ENCODE peak calls at places on chromosomes 13 and 19, in six cellular contexts. X, P, C, K, V and L are unnamed samples.

GRCh38 chr19:16371540-16371986 is 46.9 kb downstream of the KLF2 start:
- DNase-seq in C (no peak), V (peak), P (no peak), X (no peak), K (peak), L (no peak)

GRCh38 chr19:2962018-2962670 is 15.2 kb upstream of the TLE6 start:
- DNase-seq in V (peak), P (peak), K (peak), C (peak), X (peak), L (peak)

GRCh38 chr19:15374796-15375440 is 4.7 kb downstream of the AKAP8 start:
- DNase-seq in V (no peak), P (no peak), K (no peak), C (no peak), X (no peak), L (no peak)

GRCh38 chr13:98239156-98240076 is 62.3 kb upstream of the RNF113B start:
- DNase-seq in P (no peak), C (no peak), V (no peak), X (no peak), K (no peak), L (peak)

GRCh38 chr19:31058676-31059075 is 290.6 kb downstream of the TSHZ3 start:
- DNase-seq in X (no peak), C (no peak), V (no peak), K (no peak), P (no peak), L (no peak)

GRCh38 chr19:44741258-44741731 is 7.2 kb upstream of the BCL3 start:
- DNase-seq in V (no peak), X (no peak), C (peak), P (peak), K (no peak), L (no peak)

GRCh38 chr19:18170714-18171255 is 2.8 kb upstream of the IFI30 start:
- DNase-seq in X (no peak), V (no peak), P (no peak), K (peak), C (no peak), L (no peak)

GRCh38 chr13:111480976-111481375 is 160.5 kb downstream of the TEX29 start:
- DNase-seq in V (no peak), K (no peak), C (no peak), X (no peak), P (no peak), L (no peak)

GRCh38 chr13:28185256-28185655 is 46.9 kb downstream of the PAN3 start:
- DNase-seq in K (no peak), P (no peak), X (no peak), C (no peak), V (no peak), L (no peak)

GRCh38 chr19:29111581-29111980 is 101.4 kb downstream of the UQCRFS1 start:
- DNase-seq in P (no peak), C (no peak), K (no peak), V (no peak), X (no peak), L (no peak)

GRCh38 chr19:2261438-2262172 is 5.4 kb upstream of the JSRP1 start:
- DNase-seq in C (peak), K (no peak), V (peak), P (peak), X (no peak), L (no peak)

GRCh38 chr13:99953138-99953755 is 18.3 kb downstream of the ZIC5 start:
- DNase-seq in X (no peak), C (no peak), P (no peak), V (no peak), K (no peak), L (no peak)

GRCh38 chr13:46211116-46211515 is 612 bp upstream of the LRRC63 start:
- DNase-seq in C (no peak), X (no peak), P (peak), K (no peak), V (peak), L (no peak)

GRCh38 chr13:30194906-30195305 is 112.4 kb downstream of the KATNAL1 start:
- DNase-seq in P (no peak), V (no peak), K (no peak), C (no peak), X (no peak), L (no peak)

GRCh38 chr13:39036212-39036611 is 1.7 kb downstream of the PROSER1 start:
- DNase-seq in K (no peak), V (no peak), C (no peak), X (peak), P (no peak), L (no peak)

GRCh38 chr13:98099627-98100026 is 43.3 kb upstream of the FARP1 start:
- DNase-seq in C (no peak), X (no peak), K (no peak), P (no peak), V (no peak), L (no peak)

GRCh38 chr19:38736413-38737280 is 7.6 kb downstream of the CAPN12 start:
- DNase-seq in K (peak), P (peak), X (no peak), V (peak), C (peak), L (peak)

GRCh38 chr19:2523630-2524311 is 47.8 kb downstream of the GADD45B start:
- DNase-seq in X (peak), P (peak), C (no peak), V (no peak), K (no peak), L (no peak)

GRCh38 chr13:35978607-35979316 is 152.4 kb downstream of the DCLK1 start:
- DNase-seq in X (peak), P (peak), K (no peak), V (peak), C (peak), L (peak)

GRCh38 chr19:3849092-3849491 is 19.7 kb downstream of the ZFR2 start:
- DNase-seq in C (peak), X (no peak), P (no peak), V (peak), K (no peak), L (no peak)

DNA sequence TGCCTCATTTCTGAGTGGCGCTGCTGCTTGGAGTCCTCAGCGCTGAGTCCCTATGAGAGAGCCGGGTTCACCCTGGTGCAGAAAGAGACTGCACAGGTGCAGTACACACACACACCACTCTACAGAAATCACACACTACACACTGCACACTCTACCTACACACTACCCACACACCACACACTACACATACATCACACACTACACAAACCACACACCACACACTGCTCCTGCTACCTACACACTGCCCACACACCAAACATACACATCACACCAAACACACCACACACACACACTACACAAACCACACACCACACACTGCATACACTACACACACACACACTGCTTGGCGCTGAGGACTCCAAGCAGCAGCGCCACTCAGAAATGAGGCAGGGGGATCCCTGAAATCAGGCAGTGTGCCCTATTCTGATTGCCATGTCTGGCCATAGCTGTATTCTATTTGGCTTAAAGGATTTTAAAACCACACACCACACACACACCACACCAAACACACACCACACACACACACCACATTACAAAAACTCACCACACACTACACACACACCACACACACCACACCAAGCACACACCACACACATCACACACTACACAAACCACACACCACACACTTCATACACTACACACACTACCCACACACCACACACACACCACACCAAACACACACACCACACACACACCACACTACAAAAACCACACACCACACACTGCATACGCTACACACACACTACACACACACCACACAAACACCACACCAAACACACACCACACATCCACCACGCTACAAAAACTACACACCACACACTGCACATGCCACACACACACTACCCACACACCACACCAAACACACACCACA is 4.9 kb downstream of the MAG start:
- DNase-seq in X (no peak), V (no peak), C (no peak), P (peak), K (no peak), L (no peak)
- TF ChIP-seq CEBPB in X (no peak), V (no peak), C (no peak), P (no peak), K (no peak), L (no peak)

GRCh38 chr13:21852043-21852442 is 181.2 kb downstream of the FGF9 start:
- DNase-seq in P (no peak), X (peak), C (no peak), V (no peak), K (no peak), L (no peak)
- TF ChIP-seq CEBPB in P (no peak), X (no peak), C (no peak), V (no peak), K (no peak), L (no peak)

GRCh38 chr13:45073809-45074208 is 46.5 kb upstream of the GTF2F2 start:
- DNase-seq in C (peak), X (no peak), V (no peak), P (peak), K (no peak), L (peak)

GRCh38 chr13:45063261-45063870 is 56.9 kb upstream of the GTF2F2 start:
- DNase-seq in P (no peak), K (no peak), C (no peak), V (no peak), X (peak), L (no peak)

GRCh38 chr13:45068036-45069001 is 52.0 kb upstream of the GTF2F2 start:
- DNase-seq in K (no peak), V (no peak), X (no peak), C (no peak), P (no peak), L (no peak)
- TF ChIP-seq CEBPB in K (no peak), V (no peak), X (no peak), C (no peak), P (no peak), L (no peak)

GRCh38 chr13:43134896-43135295 is 111.5 kb downstream of the DNAJC15 start:
- DNase-seq in V (no peak), P (no peak), C (no peak), K (no peak), X (no peak), L (no peak)
- TF ChIP-seq CEBPB in V (no peak), P (no peak), C (no peak), K (no peak), X (no peak), L (no peak)

GRCh38 chr13:33252103-33252502 is 33.5 kb downstream of the STARD13 start:
- DNase-seq in V (no peak), P (no peak), K (no peak), C (no peak), X (no peak), L (no peak)

GRCh38 chr13:33251131-33251629 is 34.4 kb downstream of the STARD13 start:
- DNase-seq in K (peak), V (no peak), C (peak), P (no peak), X (peak), L (no peak)

GRCh38 chr13:33249894-33250293 is 35.7 kb downstream of the STARD13 start:
- DNase-seq in V (no peak), K (no peak), C (no peak), X (no peak), P (no peak), L (no peak)

GRCh38 chr13:33250594-33250993 is 35.0 kb downstream of the STARD13 start:
- DNase-seq in C (no peak), P (no peak), X (peak), K (no peak), V (no peak), L (no peak)

DNA sequence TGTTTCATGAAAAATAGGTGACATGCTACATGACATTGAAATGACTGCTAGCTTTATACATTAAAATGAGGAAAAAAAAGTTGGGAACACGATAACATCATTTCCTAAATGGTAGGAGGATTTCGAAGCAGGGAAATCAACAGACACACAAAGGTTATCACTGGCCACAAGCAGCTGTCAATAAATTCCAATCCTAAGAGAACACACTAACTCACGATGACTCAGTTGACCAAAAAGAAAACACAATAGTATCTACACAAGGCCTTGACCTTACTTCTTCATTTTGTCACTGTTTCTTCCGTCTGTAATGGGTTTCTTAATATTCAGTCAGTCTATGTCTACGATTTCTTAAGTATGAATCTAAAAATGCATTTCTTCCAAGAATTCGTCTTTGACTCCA is 36.5 kb downstream of the STARD13 start:
- DNase-seq in X (peak), K (no peak), C (peak), P (no peak), V (no peak), L (no peak)
- TF ChIP-seq CEBPB in X (peak), K (no peak), C (peak), P (no peak), V (no peak), L (no peak)

DNA sequence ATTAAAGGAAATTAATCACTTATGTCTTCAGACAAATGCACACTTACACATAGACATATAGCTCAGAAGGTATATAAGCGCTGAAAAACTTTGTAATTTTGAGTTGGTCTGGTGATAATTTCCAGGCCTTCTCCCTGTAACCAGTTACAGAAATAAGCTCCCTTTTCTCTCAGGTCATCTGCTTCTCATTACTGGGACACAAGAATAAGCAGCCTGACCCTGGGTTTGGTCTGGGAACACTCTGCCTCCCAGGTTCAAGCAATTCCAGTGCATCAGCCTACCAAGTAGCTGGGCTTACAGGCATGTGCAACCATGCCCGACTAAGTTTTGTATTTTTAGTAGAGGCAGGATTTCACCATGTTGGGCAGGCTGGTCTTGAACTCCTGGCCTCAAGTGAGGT is 274.5 kb downstream of the LMO7 start:
- DNase-seq in V (no peak), K (no peak), P (no peak), X (no peak), C (no peak), L (no peak)
- TF ChIP-seq CEBPB in V (no peak), K (no peak), P (no peak), X (no peak), C (no peak), L (no peak)

DNA sequence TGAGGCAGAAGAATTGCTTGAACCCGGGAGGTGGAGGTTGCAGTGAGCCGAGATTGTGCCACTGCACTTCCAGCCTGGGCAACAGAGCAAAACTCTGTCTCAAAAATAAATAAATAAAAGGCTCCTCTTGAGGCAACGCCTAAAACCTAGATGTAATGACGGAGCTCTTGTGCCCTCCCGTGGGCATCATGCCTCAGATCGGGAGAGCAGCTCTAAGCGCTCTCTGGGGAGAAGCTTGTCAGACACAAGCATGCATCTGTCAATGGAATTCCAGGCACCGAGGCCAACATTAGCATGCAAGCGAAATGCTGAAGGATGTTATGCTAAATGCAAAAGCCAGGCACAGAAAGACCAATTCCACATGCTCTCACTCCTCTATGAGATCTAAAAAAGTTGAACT is 45.6 kb upstream of the MRI1 start:
- DNase-seq in V (no peak), C (no peak), X (peak), K (no peak), P (peak), L (no peak)
- TF ChIP-seq CEBPB in V (no peak), C (no peak), X (no peak), K (no peak), P (no peak), L (no peak)

GRCh38 chr13:113407531-113408393 is 43.8 kb upstream of the GRTP1 start:
- DNase-seq in P (no peak), C (no peak), X (no peak), V (no peak), K (no peak), L (no peak)
- TF ChIP-seq CEBPB in P (no peak), C (no peak), X (no peak), V (no peak), K (no peak), L (no peak)

DNA sequence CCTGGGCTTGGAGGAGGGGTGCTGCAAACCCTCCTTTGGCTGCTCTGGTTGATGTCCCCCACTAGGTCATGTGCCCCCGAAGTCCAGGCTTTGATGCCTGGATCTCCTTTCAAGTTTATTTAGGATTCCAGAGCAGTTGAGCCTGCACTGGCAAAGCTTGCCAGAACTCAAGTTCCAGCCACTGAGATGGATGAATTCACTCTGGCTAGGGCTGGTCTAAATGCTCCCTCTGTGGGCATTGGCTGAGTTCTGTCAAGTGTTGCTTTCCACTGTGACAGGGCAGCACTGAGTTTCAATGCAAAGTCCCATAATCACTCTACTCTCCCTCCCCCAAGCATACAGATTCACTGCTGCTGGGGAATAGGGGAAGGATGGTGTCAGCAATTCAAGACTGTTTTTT is 17.8 kb upstream of the LMO7 start:
- DNase-seq in X (no peak), V (no peak), C (no peak), K (no peak), P (no peak), L (no peak)
- TF ChIP-seq CEBPB in X (no peak), V (no peak), C (no peak), K (no peak), P (no peak), L (no peak)

GRCh38 chr13:33229446-33230177 is 55.9 kb downstream of the STARD13 start:
- DNase-seq in P (no peak), K (no peak), X (no peak), C (no peak), V (no peak), L (no peak)
- TF ChIP-seq CEBPB in P (no peak), K (no peak), X (no peak), C (no peak), V (no peak), L (no peak)